ENCODE peak calls at places on chromosomes 11 and 22, in five cellular contexts. G is sigmoid colon, L is breast epithelium, E is tibial nerve, U is transverse colon. X is an unnamed sample.

GRCh38 chr11:1072116-1072820 is 2.4 kb upstream of the MUC2 start:
- DNase-seq in G (peak; percentile 59), L (no peak), E (no peak), U (no peak), X (peak; percentile 75)

GRCh38 chr11:2382927-2383822 is 6.1 kb downstream of the CD81 start:
- DNase-seq in G (peak; percentile 92), L (no peak), E (no peak), U (peak; percentile 58), X (no peak)

GRCh38 chr22:19707347-19708322 is 6.7 kb upstream of the SEPTIN5 start:
- DNase-seq in G (peak; percentile 62), L (no peak), E (no peak), U (no peak), X (no peak)

GRCh38 chr22:31347251-31348008 is 1.3 kb upstream of the PATZ1 start:
- DNase-seq in G (peak; percentile 82), L (peak; percentile 47), E (peak; percentile 31), U (peak; percentile 72), X (no peak)

GRCh38 chr11:2806351-2807058 is 79.1 kb downstream of the CDKN1C start:
- DNase-seq in G (peak; percentile 68), L (peak; percentile 26), E (peak; percentile 12), U (peak; percentile 7), X (no peak)

GRCh38 chr11:76789443-76789719 is 6.2 kb downstream of the TSKU start:
- DNase-seq in G (peak; percentile 19), L (no peak), E (no peak), U (no peak), X (no peak)

GRCh38 chr11:112962854-112963367 is 1.7 kb downstream of the NCAM1 start:
- DNase-seq in G (peak; percentile 90), L (no peak), E (no peak), U (peak; percentile 44), X (no peak)

GRCh38 chr11:64314805-64315561 is 2.4 kb downstream of the TRMT112 start:
- DNase-seq in G (no peak), L (no peak), E (no peak), U (no peak), X (no peak)

GRCh38 chr11:61071880-61072279 is 30.4 kb upstream of the CD5 start:
- DNase-seq in G (no peak), L (no peak), E (no peak), U (no peak), X (no peak)

GRCh38 chr11:47216141-47216798 is 1.5 kb downstream of the DDB2 start:
- DNase-seq in G (no peak), L (no peak), E (no peak), U (peak; percentile 68), X (peak; percentile 65)

GRCh38 chr11:117985953-117986887 is at the start of gene IL10RA:
- DNase-seq in G (peak; percentile 91), L (peak; percentile 56), E (peak; percentile 39), U (peak; percentile 90), X (no peak)
- TF ChIP-seq POLR2A in G (peak; percentile 20), L (no peak), E (peak; percentile 74), U (peak; percentile 84), X (no peak)

GRCh38 chr11:123429851-123430735 is at the start of gene GRAMD1B:
- DNase-seq in G (no peak), L (no peak), E (no peak), U (peak; percentile 53), X (peak; percentile 50)
- TF ChIP-seq POLR2A in G (no peak), L (no peak), E (no peak), U (no peak), X (peak; percentile 10)

DNA sequence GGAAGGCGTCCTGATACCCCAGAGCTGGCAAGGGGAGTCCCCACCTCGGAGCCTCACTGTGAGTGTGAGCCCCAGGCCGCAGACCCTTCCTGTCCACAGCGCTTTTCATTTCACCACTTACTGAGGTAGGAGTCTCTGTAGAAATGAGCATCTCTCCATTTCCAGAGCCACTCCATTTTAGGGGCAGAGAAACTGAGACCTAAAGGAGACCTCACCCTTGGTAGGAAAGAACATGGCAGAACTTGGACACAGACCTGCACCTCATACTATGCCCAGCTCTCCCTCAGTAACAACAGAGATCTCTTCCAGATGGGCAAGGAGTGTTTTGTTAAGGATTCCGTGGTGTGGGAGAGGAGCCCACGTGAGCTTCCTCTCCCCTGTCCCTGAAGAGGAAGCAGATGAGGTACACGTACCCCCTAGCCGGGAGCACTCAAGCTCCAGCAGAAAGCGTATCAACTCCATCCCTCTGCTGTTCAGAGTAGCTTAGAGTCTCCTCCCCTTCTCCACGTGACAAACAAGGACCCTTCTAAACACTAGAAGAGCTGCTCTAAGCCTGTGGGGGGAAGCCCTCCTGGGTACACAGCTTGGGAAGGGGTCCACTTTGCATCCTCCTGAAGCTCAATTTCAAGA is 531 bp upstream of the VSIG2 start:
- DNase-seq in G (no peak), L (no peak), E (no peak), U (no peak), X (no peak)
- TF ChIP-seq POLR2A in G (no peak), L (no peak), E (no peak), U (no peak), X (no peak)

GRCh38 chr22:21952586-21953571 is at the start of gene PPM1F:
- DNase-seq in G (peak; percentile 91), L (peak; percentile 75), E (peak; percentile 72), U (peak; percentile 90), X (peak; percentile 73)

GRCh38 chr22:21949569-21949918 is 3.1 kb downstream of the PPM1F start:
- DNase-seq in G (no peak), L (no peak), E (no peak), U (no peak), X (no peak)

GRCh38 chr22:21951931-21952465 is 650 bp downstream of the PPM1F start:
- DNase-seq in G (peak; percentile 82), L (no peak), E (no peak), U (peak; percentile 44), X (no peak)

GRCh38 chr22:21949948-21950347 is 2.7 kb downstream of the PPM1F start:
- DNase-seq in G (no peak), L (no peak), E (no peak), U (no peak), X (no peak)

GRCh38 chr22:21951062-21951461 is 1.6 kb downstream of the PPM1F start:
- DNase-seq in G (no peak), L (no peak), E (no peak), U (no peak), X (no peak)
- TF ChIP-seq POLR2A in G (no peak), L (no peak), E (no peak), U (no peak), X (no peak)

DNA sequence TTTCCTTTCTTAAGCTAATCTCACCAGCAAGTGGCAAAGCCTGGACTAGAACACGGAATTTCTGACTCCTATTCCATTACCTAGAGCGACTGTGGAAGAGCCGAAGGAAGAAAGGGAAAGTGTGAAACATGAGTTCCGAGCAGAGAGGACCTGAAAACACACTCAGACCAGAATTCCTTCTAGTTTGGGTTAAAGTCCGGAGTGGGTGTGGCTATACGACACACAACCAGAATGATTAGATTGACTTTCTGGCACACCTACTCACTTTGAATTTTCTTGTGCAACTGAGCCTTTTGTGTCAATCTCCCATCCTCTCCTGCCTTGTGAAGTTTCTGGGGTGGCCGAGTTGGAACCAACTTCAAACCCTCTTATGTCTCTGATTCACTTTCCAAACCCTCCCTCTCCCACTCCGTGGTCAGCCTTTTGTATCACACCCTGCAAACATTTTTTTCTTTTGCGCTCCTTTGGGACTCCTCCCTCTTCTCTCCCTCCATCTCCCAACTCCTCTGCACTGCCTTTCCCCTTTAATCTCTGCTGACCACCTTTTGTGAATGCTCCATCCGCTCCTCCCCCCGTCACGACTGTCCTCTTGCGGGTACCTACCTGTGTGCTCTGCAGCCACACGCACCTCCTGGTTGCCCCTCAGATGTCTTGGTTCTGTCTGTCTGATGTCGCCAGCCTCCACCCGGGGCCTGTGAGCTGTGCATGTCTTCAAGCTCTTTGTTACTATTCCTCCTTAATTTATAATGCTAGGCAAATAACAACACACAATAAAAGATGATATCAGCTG is 86.3 kb upstream of the BLID start:
- DNase-seq in G (peak; percentile 71), L (no peak), E (peak; percentile 21), U (no peak), X (no peak)
- TF ChIP-seq POLR2A in G (no peak), L (no peak), E (no peak), U (no peak), X (no peak)

GRCh38 chr22:38866024-38866398 is 6.0 kb downstream of the CBX6 start:
- DNase-seq in G (peak; percentile 61), L (no peak), E (no peak), U (no peak), X (no peak)

GRCh38 chr22:38864361-38865191 is 7.4 kb downstream of the CBX6 start:
- DNase-seq in G (peak; percentile 75), L (peak; percentile 40), E (no peak), U (peak; percentile 38), X (no peak)

GRCh38 chr22:38867124-38867455 is 4.9 kb downstream of the CBX6 start:
- DNase-seq in G (no peak), L (no peak), E (no peak), U (no peak), X (no peak)

GRCh38 chr22:38866399-38867123 is 5.5 kb downstream of the CBX6 start:
- DNase-seq in G (peak; percentile 64), L (no peak), E (no peak), U (no peak), X (no peak)

GRCh38 chr22:38865201-38866023 is 6.6 kb downstream of the CBX6 start:
- DNase-seq in G (peak; percentile 69), L (no peak), E (no peak), U (no peak), X (no peak)
- TF ChIP-seq POLR2A in G (no peak), L (no peak), E (no peak), U (no peak), X (no peak)

GRCh38 chr11:115453158-115453557 is 51.1 kb downstream of the CADM1 start:
- DNase-seq in G (no peak), L (no peak), E (no peak), U (no peak), X (no peak)

GRCh38 chr11:115452245-115452644 is 52.0 kb downstream of the CADM1 start:
- DNase-seq in G (no peak), L (no peak), E (no peak), U (no peak), X (no peak)

GRCh38 chr11:115454525-115454924 is 49.7 kb downstream of the CADM1 start:
- DNase-seq in G (no peak), L (no peak), E (no peak), U (no peak), X (no peak)

GRCh38 chr11:115455606-115456005 is 48.6 kb downstream of the CADM1 start:
- DNase-seq in G (no peak), L (no peak), E (no peak), U (no peak), X (no peak)

GRCh38 chr11:115453693-115454092 is 50.5 kb downstream of the CADM1 start:
- DNase-seq in G (no peak), L (no peak), E (no peak), U (no peak), X (no peak)
- TF ChIP-seq POLR2A in G (no peak), L (no peak), E (no peak), U (no peak), X (no peak)

GRCh38 chr11:42709216-42709615 is 602.6 kb upstream of the API5 start:
- DNase-seq in G (no peak), L (no peak), E (no peak), U (no peak), X (no peak)
- TF ChIP-seq POLR2A in G (no peak), L (no peak), E (no peak), U (no peak), X (no peak)